ENCODE peak calls at places on chromosomes 1 and 21, in five cellular contexts. K, N, I, B and J are unnamed samples.

GRCh38 chr21:45376459-45377324 is 28.3 kb upstream of the COL18A1 start:
- DNase-seq in K (no peak), N (no peak), I (no peak), B (peak; percentile 46), J (peak; percentile 21)

GRCh38 chr1:115430717-115431116 is 92.7 kb upstream of the NGF start:
- DNase-seq in K (peak; percentile 64), N (no peak), I (no peak), B (no peak), J (no peak)

GRCh38 chr1:23727362-23727811 is 15.9 kb upstream of the ELOA start:
- DNase-seq in K (peak; percentile 67), N (peak; percentile 70), I (peak; percentile 40), B (peak; percentile 69), J (peak; percentile 63)

GRCh38 chr1:118304722-118305344 is 119.8 kb upstream of the SPAG17 start:
- DNase-seq in K (no peak), N (peak; percentile 52), I (no peak), B (no peak), J (no peak)

GRCh38 chr1:236989290-236990051 is 14.8 kb downstream of the MT1HL1 start:
- DNase-seq in K (no peak), N (no peak), I (no peak), B (no peak), J (no peak)

GRCh38 chr1:153963850-153964331 is 554 bp upstream of the SLC39A1 start:
- DNase-seq in K (no peak), N (no peak), I (no peak), B (no peak), J (no peak)

GRCh38 chr1:50977575-50978143 is 7.6 kb downstream of the CDKN2C start:
- DNase-seq in K (peak; percentile 85), N (peak; percentile 83), I (peak; percentile 64), B (peak; percentile 88), J (peak; percentile 70)

GRCh38 chr1:155166373-155167165 is 6.5 kb downstream of the KRTCAP2 start:
- DNase-seq in K (peak; percentile 45), N (no peak), I (no peak), B (peak; percentile 87), J (peak; percentile 90)

GRCh38 chr1:58922302-58923089 is 138.6 kb upstream of the JUN start:
- DNase-seq in K (peak; percentile 87), N (peak; percentile 63), I (no peak), B (peak; percentile 87), J (peak; percentile 65)

GRCh38 chr1:91883470-91883869 is 2.5 kb downstream of the TGFBR3 start:
- DNase-seq in K (no peak), N (no peak), I (peak; percentile 12), B (no peak), J (no peak)

GRCh38 chr1:207990455-207990854 is 79.5 kb upstream of the CD34 start:
- DNase-seq in K (no peak), N (no peak), I (no peak), B (no peak), J (no peak)

GRCh38 chr1:166915941-166916340 is 39.9 kb upstream of the TADA1 start:
- DNase-seq in K (no peak), N (no peak), I (no peak), B (no peak), J (no peak)

GRCh38 chr21:15875286-15875685 is 145.5 kb downstream of the USP25 start:
- DNase-seq in K (no peak), N (no peak), I (no peak), B (no peak), J (no peak)

GRCh38 chr1:181855380-181855779 is 206.1 kb downstream of the ZNF648 start:
- DNase-seq in K (no peak), N (no peak), I (no peak), B (no peak), J (no peak)

GRCh38 chr1:225735252-225736149 is 42.1 kb upstream of the SRP9 start:
- DNase-seq in K (peak; percentile 92), N (peak; percentile 88), I (no peak), B (peak; percentile 74), J (peak; percentile 66)

GRCh38 chr1:212341090-212341489 is 55.9 kb downstream of the PPP2R5A start:
- DNase-seq in K (no peak), N (no peak), I (no peak), B (no peak), J (no peak)

GRCh38 chr1:192118881-192119280 is 39.4 kb upstream of the RGS18 start:
- DNase-seq in K (no peak), N (no peak), I (no peak), B (no peak), J (no peak)

GRCh38 chr1:113153116-113153803 is 80.3 kb downstream of the LRIG2 start:
- DNase-seq in K (peak; percentile 14), N (no peak), I (no peak), B (no peak), J (no peak)

GRCh38 chr1:21834094-21834493 is 22.0 kb downstream of the LDLRAD2 start:
- DNase-seq in K (no peak), N (no peak), I (peak; percentile 16), B (no peak), J (no peak)

GRCh38 chr1:205994342-205994741 is 8.9 kb downstream of the RAB7B start:
- DNase-seq in K (no peak), N (no peak), I (no peak), B (no peak), J (no peak)

GRCh38 chr1:3988431-3988830 is 88.4 kb upstream of the C1orf174 start:
- DNase-seq in K (no peak), N (no peak), I (no peak), B (no peak), J (no peak)

GRCh38 chr1:228721407-228721806 is 13.9 kb upstream of the RHOU start:
- DNase-seq in K (no peak), N (no peak), I (no peak), B (no peak), J (no peak)
- H3K27ac ChIP-seq in K (no peak overlapping the region), N (no peak overlapping the region), I (no peak overlapping the region), B (no peak overlapping the region), J (no peak overlapping the region)

DNA sequence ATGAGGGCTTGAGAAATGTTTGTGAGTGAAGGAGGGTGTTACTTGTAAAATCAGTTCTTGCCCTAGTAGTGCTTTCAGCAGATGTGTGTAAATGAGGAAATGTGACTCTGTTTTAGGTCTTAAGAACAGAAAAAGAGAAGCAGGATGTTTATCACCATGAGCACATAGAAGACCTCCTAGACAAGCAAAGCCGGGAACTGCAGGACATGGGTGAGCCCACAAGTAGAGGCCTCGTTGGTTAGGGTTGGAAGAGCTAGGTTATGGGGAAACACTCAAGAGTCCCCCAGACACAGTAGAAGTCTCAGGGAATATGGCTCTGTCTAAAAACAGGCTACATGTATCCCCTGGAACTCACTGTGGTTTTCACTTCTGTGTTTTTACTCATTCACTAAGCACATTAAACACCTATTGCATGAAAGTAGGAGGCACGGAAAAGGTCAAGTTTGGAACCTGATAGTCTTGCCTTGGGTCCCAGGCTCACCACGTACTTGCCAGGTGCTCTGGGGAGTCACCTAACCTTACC is 48.5 kb upstream of the TMEM125 start:
- DNase-seq in K (no peak), N (no peak), I (peak; percentile 84), B (no peak), J (no peak)
- H3K4me3 ChIP-seq in K (no peak overlapping the region), N (no peak overlapping the region), I (peak overlapping the region; percentile 18), B (no peak overlapping the region), J (no peak overlapping the region)

GRCh38 chr1:18948913-18949688 is 7.4 kb downstream of the IFFO2 start:
- DNase-seq in K (peak; percentile 84), N (no peak), I (no peak), B (no peak), J (peak; percentile 55)

GRCh38 chr1:18951818-18952391 is 4.6 kb downstream of the IFFO2 start:
- DNase-seq in K (no peak), N (no peak), I (no peak), B (no peak), J (no peak)

GRCh38 chr1:18951416-18951815 is 5.1 kb downstream of the IFFO2 start:
- DNase-seq in K (no peak), N (no peak), I (peak; percentile 10), B (peak; percentile 72), J (no peak)

GRCh38 chr1:18949689-18950414 is 6.6 kb downstream of the IFFO2 start:
- DNase-seq in K (peak; percentile 54), N (no peak), I (no peak), B (no peak), J (no peak)

GRCh38 chr1:18950415-18951026 is 6.0 kb downstream of the IFFO2 start:
- DNase-seq in K (peak; percentile 47), N (no peak), I (no peak), B (peak; percentile 72), J (peak; percentile 79)
- H3K4me1 ChIP-seq in K (peaks cover 94% of the 10 kb centered on the region), N (peaks cover 57% of the 10 kb centered on the region), I (peaks cover 10% of the 10 kb centered on the region), B (peaks cover 89% of the 10 kb centered on the region), J (peaks cover 100% of the 10 kb centered on the region)

GRCh38 chr1:110007458-110007857 is 22.9 kb downstream of the AHCYL1 start:
- DNase-seq in K (no peak), N (no peak), I (no peak), B (no peak), J (no peak)
- H3K27ac ChIP-seq in K (no peak overlapping the region), N (peak overlapping the region; percentile 89), I (no peak overlapping the region), B (no peak overlapping the region), J (no peak overlapping the region)

GRCh38 chr1:27011058-27011764 is 1.4 kb downstream of the TENT5B start:
- DNase-seq in K (peak; percentile 79), N (peak; percentile 39), I (no peak), B (no peak), J (no peak)
- H3K4me3 ChIP-seq in K (no peak overlapping the region), N (peak overlapping the region; percentile 24), I (no peak overlapping the region), B (peak overlapping the region; percentile 52), J (peak overlapping the region; percentile 53)